ENCODE peak calls at places on chromosomes 16 and 17, in eight cellular contexts. W is AG04450; D is Peyer's patch; S is psoas muscle; H is upper lobe of right lung; X is stomach; B is CD4-positive, alpha-beta memory T cell; J is WERI-Rb-1. K is an unnamed sample.

GRCh38 chr16:19130852-19131808 is 17.4 kb downstream of the ITPRIPL2 start:
- DNase-seq in X (no peak), W (peak; percentile 46), B (no peak), S (no peak), D (no peak), J (peak; percentile 55), H (peak; percentile 69), K (peak; percentile 54)

GRCh38 chr17:2841606-2842005 is 45.4 kb downstream of the RAP1GAP2 start:
- DNase-seq in J (no peak), S (no peak), H (no peak), D (no peak), B (no peak), X (no peak), W (no peak), K (no peak)

GRCh38 chr17:68383443-68384321 is 73.6 kb downstream of the WIPI1 start:
- DNase-seq in B (no peak), H (peak; percentile 71), W (peak; percentile 69), S (peak; percentile 47), D (no peak), X (no peak), J (no peak), K (no peak)

GRCh38 chr16:2991566-2992261 is 11.5 kb upstream of the PKMYT1 start:
- DNase-seq in S (no peak), B (no peak), W (no peak), H (no peak), D (no peak), J (no peak), X (no peak), K (no peak)

GRCh38 chr16:80993293-80993691 is 13.4 kb downstream of the CMC2 start:
- DNase-seq in J (no peak), H (no peak), W (peak; percentile 86), X (peak; percentile 47), D (no peak), S (no peak), B (no peak), K (no peak)

GRCh38 chr16:88376053-88376834 is 6.5 kb upstream of the ZNF469 start:
- DNase-seq in X (no peak), H (peak; percentile 53), W (no peak), D (no peak), J (no peak), B (no peak), S (peak; percentile 9), K (peak; percentile 6)

GRCh38 chr17:35879748-35880654 is at the start of gene CCL5:
- DNase-seq in X (no peak), D (peak; percentile 46), B (peak; percentile 45), S (no peak), H (no peak), J (no peak), W (no peak), K (no peak)

GRCh38 chr17:7888184-7888920 is at the start of gene CHD3:
- DNase-seq in B (peak; percentile 36), H (no peak), W (no peak), D (peak; percentile 18), J (no peak), X (peak; percentile 61), S (no peak), K (no peak)

GRCh38 chr16:1673424-1674151 is 4.5 kb upstream of the JPT2 start:
- DNase-seq in X (no peak), H (no peak), B (no peak), D (no peak), J (no peak), S (no peak), W (no peak), K (no peak)

GRCh38 chr16:65950211-65950610 is 416.3 kb upstream of the CDH5 start:
- DNase-seq in D (no peak), X (no peak), J (no peak), H (no peak), S (no peak), B (no peak), W (no peak), K (no peak)

GRCh38 chr17:82003411-82004381 is 19.0 kb downstream of the CENPX start:
- DNase-seq in J (no peak), S (peak; percentile 88), D (no peak), X (no peak), W (peak; percentile 84), H (no peak), B (no peak), K (no peak)

GRCh38 chr17:8867361-8867981 is at the start of gene PIK3R6:
- DNase-seq in X (no peak), W (no peak), S (no peak), J (no peak), B (no peak), H (no peak), D (no peak), K (no peak)

GRCh38 chr17:17494499-17495447 is 1.4 kb downstream of the RASD1 start:
- DNase-seq in J (peak; percentile 56), S (peak; percentile 72), H (peak; percentile 80), D (no peak), B (no peak), W (no peak), X (peak; percentile 63), K (peak; percentile 51)

GRCh38 chr16:31712064-31712540 is 161.5 kb upstream of the ZNF267 start:
- DNase-seq in H (no peak), X (no peak), S (no peak), B (no peak), J (no peak), W (no peak), D (no peak), K (no peak)

GRCh38 chr16:8847623-8848022 is 21.2 kb downstream of the CARHSP1 start:
- DNase-seq in X (no peak), H (peak; percentile 63), D (no peak), W (no peak), B (no peak), J (no peak), S (no peak), K (no peak)

GRCh38 chr16:3907586-3907985 is 27.1 kb upstream of the CREBBP start:
- DNase-seq in H (peak; percentile 19), X (no peak), S (no peak), D (no peak), J (no peak), W (no peak), B (no peak), K (no peak)

GRCh38 chr16:57257455-57258070 is 12.5 kb downstream of the ARL2BP start:
- DNase-seq in H (peak; percentile 43), D (peak; percentile 8), S (no peak), J (no peak), W (no peak), X (peak; percentile 14), B (no peak), K (no peak)

GRCh38 chr17:55420067-55420775 is 1.4 kb downstream of the MMD start:
- DNase-seq in D (peak; percentile 57), J (no peak), S (no peak), X (peak; percentile 26), H (no peak), W (no peak), B (peak; percentile 31), K (no peak)

GRCh38 chr17:50047488-50048126 is 8.3 kb upstream of the ITGA3 start:
- DNase-seq in J (no peak), W (no peak), B (no peak), D (no peak), S (no peak), H (no peak), X (no peak), K (no peak)

GRCh38 chr16:54193656-54194007 is 93.0 kb downstream of the IRX3 start:
- DNase-seq in S (peak; percentile 70), B (no peak), W (no peak), X (peak; percentile 82), H (peak; percentile 92), J (peak; percentile 85), D (no peak), K (peak; percentile 83)
- H3K4me3 ChIP-seq in S (peak overlapping the region; percentile 55), B (no peak overlapping the region), W (no peak overlapping the region), X (peak overlapping the region; percentile 25), H (peak overlapping the region; percentile 37), J (no peak overlapping the region), D (no peak overlapping the region), K (peak overlapping the region; percentile 53)

DNA sequence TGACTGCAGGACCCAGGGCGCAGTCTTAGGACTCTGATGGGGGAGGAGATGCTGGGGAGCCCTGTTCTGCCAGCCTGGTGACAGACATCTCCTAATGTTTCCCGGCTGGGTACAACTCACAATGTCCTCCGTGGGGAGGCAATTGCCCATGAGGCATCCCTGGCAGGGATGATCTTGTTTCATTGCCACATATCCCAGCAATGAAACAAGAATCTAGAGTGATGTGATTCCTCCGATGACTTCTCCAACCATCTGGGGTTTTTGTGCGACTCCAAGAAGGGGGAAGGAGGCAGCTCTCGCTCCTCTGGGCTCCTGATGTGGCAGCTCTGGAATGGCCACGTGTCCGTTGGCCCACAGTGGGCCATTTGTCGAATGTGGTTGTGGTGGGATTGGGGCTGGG is 255.8 kb downstream of the SEC14L1 start:
- DNase-seq in B (no peak), J (no peak), X (no peak), W (no peak), D (no peak), H (no peak), S (no peak), K (no peak)
- H3K27ac ChIP-seq in B (no peak overlapping the region), J (no peak overlapping the region), X (peak overlapping the region; percentile 87), W (no peak overlapping the region), D (no peak overlapping the region), H (no peak overlapping the region), S (peak overlapping the region; percentile 13), K (no peak overlapping the region)

DNA sequence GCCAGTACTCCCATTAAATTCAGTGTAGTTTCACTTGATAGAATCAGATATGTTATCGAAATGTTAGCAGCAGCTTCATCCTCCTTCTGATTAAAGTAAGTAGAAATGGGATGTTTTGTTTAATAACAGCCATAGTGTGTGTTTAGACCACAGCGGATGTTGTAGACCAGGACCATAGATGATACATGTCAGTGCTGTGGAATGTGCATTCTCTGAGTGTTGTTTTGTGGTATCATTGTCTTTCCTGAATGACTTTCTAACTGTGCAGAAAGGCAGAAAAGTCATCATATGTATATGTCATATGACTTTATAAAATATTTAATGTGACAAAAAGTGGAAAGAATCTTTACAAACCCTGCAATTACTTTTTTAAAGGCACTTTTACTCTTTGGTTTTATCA is 55.6 kb downstream of the CYLD start:
- DNase-seq in B (no peak), D (no peak), W (no peak), S (no peak), J (no peak), H (no peak), X (no peak), K (no peak)
- H3K9me3 ChIP-seq in B (no peaks in the 10 kb centered on the region), D (no peaks in the 10 kb centered on the region), W (no peaks in the 10 kb centered on the region), S (no peaks in the 10 kb centered on the region), J (no peaks in the 10 kb centered on the region), H (no peaks in the 10 kb centered on the region), X (no peaks in the 10 kb centered on the region), K (no peaks in the 10 kb centered on the region)

GRCh38 chr17:58339775-58340622 is 11.4 kb upstream of the TSPOAP1 start:
- DNase-seq in B (no peak), D (no peak), X (no peak), W (no peak), J (no peak), S (no peak), H (peak; percentile 27), K (no peak)

GRCh38 chr17:58343131-58343530 is 8.9 kb downstream of the SUPT4H1 start:
- DNase-seq in W (no peak), B (no peak), X (no peak), D (no peak), H (peak; percentile 9), S (no peak), J (no peak), K (no peak)

GRCh38 chr17:58344047-58344790 is 7.8 kb downstream of the SUPT4H1 start:
- DNase-seq in W (no peak), S (no peak), J (no peak), B (peak; percentile 90), H (peak; percentile 55), D (peak; percentile 91), X (peak; percentile 53), K (no peak)

GRCh38 chr17:58340623-58340876 is 11.5 kb downstream of the SUPT4H1 start:
- DNase-seq in D (no peak), B (no peak), J (no peak), X (no peak), S (no peak), W (no peak), H (no peak), K (no peak)

GRCh38 chr17:58341861-58342475 is 10.0 kb downstream of the SUPT4H1 start:
- DNase-seq in S (no peak), D (peak; percentile 45), H (peak; percentile 27), J (no peak), B (no peak), W (no peak), X (no peak), K (no peak)
- H3K4me3 ChIP-seq in S (no peak overlapping the region), D (no peak overlapping the region), H (no peak overlapping the region), J (no peak overlapping the region), B (peak overlapping the region; percentile 99), W (no peak overlapping the region), X (no peak overlapping the region), K (no peak overlapping the region)

K was measured in left ventricle myocardium inferior.